ENCODE peak calls at places on chromosomes 11 and 22, in nine cellular contexts. L is CD4-positive, alpha-beta memory T cell; P is lower lobe of right lung; G is sigmoid colon; Z is GM23248; Y is body of pancreas; I is ovary; H is OCI-LY7; J is psoas muscle. X is an unnamed sample.

GRCh38 chr11:120564573-120565301 is 53.2 kb downstream of the GRIK4 start:
- DNase-seq in H (no peak), P (peak; percentile 52), Z (peak; percentile 90), J (peak; percentile 61), Y (peak; percentile 13), L (no peak), I (peak; percentile 73), G (no peak), X (no peak)

GRCh38 chr11:12288212-12288933 is 89.0 kb upstream of the PARVA start:
- DNase-seq in I (peak; percentile 87), Z (peak; percentile 97), L (peak; percentile 25), P (peak; percentile 71), J (peak; percentile 72), Y (peak; percentile 70), H (peak; percentile 47), G (peak; percentile 94), X (peak; percentile 90)

GRCh38 chr22:19121631-19122142 is 525 bp downstream of the DGCR2 start:
- DNase-seq in Z (peak; percentile 68), P (peak; percentile 76), H (peak; percentile 52), J (peak; percentile 74), G (peak; percentile 80), L (peak; percentile 21), Y (peak; percentile 74), I (peak; percentile 67), X (peak; percentile 56)

GRCh38 chr11:117087446-117087845 is 10.8 kb downstream of the SIK3 start:
- DNase-seq in P (no peak), J (no peak), H (no peak), G (no peak), Y (no peak), Z (no peak), L (no peak), I (no peak), X (no peak)

GRCh38 chr11:6531267-6531752 is 34.2 kb downstream of the DNHD1 start:
- DNase-seq in Z (peak; percentile 68), G (no peak), Y (peak; percentile 20), H (peak; percentile 50), I (no peak), L (peak; percentile 50), J (no peak), P (no peak), X (peak; percentile 27)

GRCh38 chr22:46031066-46031465 is 54.1 kb upstream of the WNT7B start:
- DNase-seq in P (peak; percentile 41), Y (no peak), J (no peak), L (no peak), Z (no peak), G (peak; percentile 46), H (no peak), I (no peak), X (no peak)

GRCh38 chr22:37472418-37473006 is 13.7 kb downstream of the MFNG start:
- DNase-seq in Z (peak; percentile 49), J (no peak), Y (peak; percentile 47), P (no peak), I (no peak), G (no peak), L (peak; percentile 29), H (peak; percentile 55), X (no peak)

GRCh38 chr11:28461846-28462245 is 353.7 kb downstream of the METTL15 start:
- DNase-seq in J (no peak), P (no peak), Y (no peak), L (no peak), H (no peak), G (no peak), I (no peak), Z (peak; percentile 32), X (no peak)

GRCh38 chr11:64048042-64048854 is 12.5 kb downstream of the FLRT1 start:
- DNase-seq in P (no peak), I (no peak), Z (no peak), J (no peak), H (no peak), L (no peak), G (peak; percentile 84), Y (no peak), X (no peak)

DNA sequence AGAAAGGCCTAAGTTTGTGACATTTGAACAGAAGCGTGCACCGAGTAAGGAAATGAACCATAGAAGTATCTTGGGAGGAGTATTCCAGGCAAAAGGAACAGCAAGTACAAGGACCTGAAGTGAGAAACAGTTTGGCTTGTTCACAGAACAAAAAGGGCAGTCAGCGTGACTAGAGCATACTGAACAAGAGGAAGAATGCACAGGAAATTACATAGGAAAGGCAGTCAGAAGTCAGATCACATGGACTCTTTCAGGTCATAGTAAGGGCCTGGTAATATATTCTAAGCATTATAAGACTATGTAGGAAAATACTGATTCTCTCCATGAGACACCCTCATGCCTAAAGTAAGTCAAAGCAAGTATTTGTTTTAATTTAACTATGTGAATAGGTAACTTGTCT is 52.3 kb upstream of the GAB2 start:
- DNase-seq in L (no peak), P (no peak), Y (no peak), I (no peak), G (no peak), H (peak; percentile 5), J (no peak), Z (no peak), X (no peak)
- H3K27ac ChIP-seq in L (no peak overlapping the region), P (no peak overlapping the region), Y (no peak overlapping the region), I (no peak overlapping the region), G (no peak overlapping the region), H (no peak overlapping the region), J (no peak overlapping the region), Z (no peak overlapping the region), X (no peak overlapping the region)

GRCh38 chr11:95256204-95256819 is 25.3 kb upstream of the SESN3 start:
- DNase-seq in Y (peak; percentile 19), Z (no peak), J (no peak), P (no peak), I (no peak), G (no peak), H (peak; percentile 80), L (no peak), X (no peak)
- H3K4me1 ChIP-seq in Y (peaks cover 12% of the 10 kb centered on the region), Z (peaks cover 8% of the 10 kb centered on the region), J (peaks cover 5% of the 10 kb centered on the region), P (peaks cover 33% of the 10 kb centered on the region), I (peaks cover 2% of the 10 kb centered on the region), G (peaks cover 15% of the 10 kb centered on the region), H (peaks cover 57% of the 10 kb centered on the region), L (peaks cover 38% of the 10 kb centered on the region), X (no peaks in the 10 kb centered on the region)

GRCh38 chr11:122812612-122813011 is 25.7 kb upstream of the CRTAM start:
- DNase-seq in J (no peak), P (no peak), I (no peak), Y (no peak), H (no peak), G (no peak), L (no peak), Z (no peak), X (no peak)
- H3K4me3 ChIP-seq in J (no peak overlapping the region), P (no peak overlapping the region), I (no peak overlapping the region), Y (no peak overlapping the region), H (no peak overlapping the region), G (no peak overlapping the region), L (no peak overlapping the region), Z (no peak overlapping the region), X (no peak overlapping the region)

GRCh38 chr11:3156661-3157311 is 8.3 kb downstream of the OSBPL5 start:
- DNase-seq in J (peak; percentile 10), H (peak; percentile 80), P (peak; percentile 53), I (peak; percentile 36), Y (no peak), Z (no peak), G (peak; percentile 65), L (no peak), X (no peak)
- H3K27ac ChIP-seq in J (peak overlapping the region; percentile 41), H (no peak overlapping the region), P (peak overlapping the region; percentile 41), I (no peak overlapping the region), Y (no peak overlapping the region), Z (no peak overlapping the region), G (peak overlapping the region; percentile 96), L (no peak overlapping the region), X (no peak overlapping the region)

GRCh38 chr11:46242462-46242960 is 35.0 kb upstream of the CREB3L1 start:
- DNase-seq in H (peak; percentile 31), J (no peak), G (no peak), L (no peak), Z (no peak), Y (no peak), I (no peak), P (no peak), X (no peak)

GRCh38 chr11:46238967-46239800 is 38.3 kb upstream of the CREB3L1 start:
- DNase-seq in Y (peak; percentile 85), J (peak; percentile 86), P (peak; percentile 89), H (peak; percentile 76), I (peak; percentile 94), Z (peak; percentile 92), L (peak; percentile 77), G (peak; percentile 94), X (peak; percentile 87)

GRCh38 chr11:46239801-46240061 is 37.7 kb upstream of the CREB3L1 start:
- DNase-seq in Y (no peak), I (no peak), P (no peak), H (no peak), L (no peak), Z (peak; percentile 89), J (no peak), G (no peak), X (no peak)

GRCh38 chr11:46240371-46240770 is 37.1 kb upstream of the CREB3L1 start:
- DNase-seq in H (no peak), Z (peak; percentile 66), P (no peak), G (no peak), J (no peak), L (no peak), I (no peak), Y (no peak), X (no peak)

GRCh38 chr11:46240861-46241260 is 36.6 kb upstream of the CREB3L1 start:
- DNase-seq in L (no peak), G (no peak), Y (no peak), I (no peak), H (no peak), J (no peak), P (no peak), Z (peak; percentile 47), X (no peak)
- H3K4me1 ChIP-seq in L (peaks cover 30% of the 10 kb centered on the region), G (peaks cover 33% of the 10 kb centered on the region), Y (peaks cover 45% of the 10 kb centered on the region), I (peaks cover 4% of the 10 kb centered on the region), H (peaks cover 18% of the 10 kb centered on the region), J (peaks cover 17% of the 10 kb centered on the region), P (peaks cover 44% of the 10 kb centered on the region), Z (peaks cover 46% of the 10 kb centered on the region), X (peaks cover 49% of the 10 kb centered on the region)